ENCODE peak calls at places on chromosomes 11 and 22, in five cellular contexts. A is cardiac muscle cell, K is substantia nigra, M is hepatocyte, E is SJSA1. N is an unnamed sample.

GRCh38 chr11:122170815-122171475 is 54.9 kb upstream of the BLID start:
- DNase-seq in A (peak; percentile 50), K (no peak), M (no peak), E (peak; percentile 62), N (peak; percentile 95)

GRCh38 chr11:58769308-58769707 is 37.6 kb upstream of the GLYAT start:
- DNase-seq in A (no peak), K (no peak), M (no peak), E (no peak), N (no peak)

GRCh38 chr22:31474743-31475142 is 14.9 kb downstream of the EIF4ENIF1 start:
- DNase-seq in A (peak; percentile 88), K (no peak), M (no peak), E (no peak), N (peak; percentile 85)

GRCh38 chr11:115081972-115082371 is 403.6 kb downstream of the NXPE2 start:
- DNase-seq in A (no peak), K (no peak), M (no peak), E (no peak), N (no peak)

GRCh38 chr11:31805629-31806185 is 5.4 kb downstream of the PAX6 start:
- DNase-seq in A (no peak), K (no peak), M (no peak), E (no peak), N (no peak)

GRCh38 chr11:119103793-119104192 is 2.1 kb upstream of the DPAGT1 start:
- DNase-seq in A (no peak), K (no peak), M (no peak), E (no peak), N (peak; percentile 13)

GRCh38 chr11:126210871-126211235 is 597 bp downstream of the RPUSD4 start:
- DNase-seq in A (peak; percentile 6), K (no peak), M (no peak), E (no peak), N (no peak)

GRCh38 chr22:45334068-45334467 is 24.3 kb downstream of the FAM118A start:
- DNase-seq in A (no peak), K (no peak), M (no peak), E (no peak), N (peak; percentile 27)

GRCh38 chr22:45205624-45205925 is 35.1 kb downstream of the KIAA0930 start:
- DNase-seq in A (no peak), K (no peak), M (no peak), E (no peak), N (no peak)

GRCh38 chr11:63736864-63737263 is 31.7 kb downstream of the ZFTA start:
- DNase-seq in A (no peak), K (no peak), M (no peak), E (no peak), N (no peak)